ENCODE peak calls at places on chromosomes 12 and 14, in ten cellular contexts. O, T, J, U, V, N, Y, H, S and C are unnamed samples.

GRCh38 chr12:110766311-110767154 is 23.8 kb upstream of the PPP1CC start:
- DNase-seq in O (no peak), T (no peak), J (no peak), U (no peak), V (no peak), N (no peak), Y (no peak), H (no peak), S (no peak), C (no peak)

GRCh38 chr12:22282283-22282682 is 52.2 kb downstream of the ST8SIA1 start:
- DNase-seq in O (no peak), T (no peak), J (no peak), U (no peak), V (no peak), N (no peak), Y (no peak), H (no peak), S (no peak), C (no peak)

GRCh38 chr12:123364532-123365140 is at the start of gene SBNO1:
- DNase-seq in O (peak), T (peak), J (peak), U (peak), V (peak), N (peak), Y (peak), H (peak), S (peak), C (peak)

GRCh38 chr12:14691560-14691959 is 4.8 kb downstream of the GUCY2C start:
- DNase-seq in O (peak), T (peak), J (peak), U (no peak), V (peak), N (no peak), Y (no peak), H (no peak), S (peak), C (no peak)

GRCh38 chr12:12954361-12954760 is 2.4 kb upstream of the GPRC5D start:
- DNase-seq in O (no peak), T (no peak), J (no peak), U (no peak), V (no peak), N (no peak), Y (no peak), H (no peak), S (no peak), C (no peak)

GRCh38 chr12:104958946-104959841 is 1.1 kb upstream of the SLC41A2 start:
- DNase-seq in O (no peak), T (no peak), J (peak), U (peak), V (no peak), N (no peak), Y (no peak), H (no peak), S (peak), C (no peak)

GRCh38 chr14:37550511-37550910 is 44.5 kb downstream of the FOXA1 start:
- DNase-seq in O (no peak), T (no peak), J (no peak), U (no peak), V (no peak), N (no peak), Y (no peak), H (no peak), S (no peak), C (no peak)

GRCh38 chr14:101814869-101815268 is 53.4 kb downstream of the PPP2R5C start:
- DNase-seq in O (no peak), T (no peak), J (no peak), U (peak), V (no peak), N (no peak), Y (no peak), H (no peak), S (no peak), C (no peak)

GRCh38 chr12:109625749-109626377 is 52.3 kb downstream of the MVK start:
- DNase-seq in O (no peak), T (no peak), J (no peak), U (no peak), V (no peak), N (no peak), Y (no peak), H (no peak), S (no peak), C (no peak)

GRCh38 chr12:100919116-100919515 is 124.5 kb downstream of the ANO4 start:
- DNase-seq in O (no peak), T (no peak), J (no peak), U (no peak), V (no peak), N (no peak), Y (no peak), H (no peak), S (no peak), C (no peak)

GRCh38 chr14:53032161-53032803 is 81.4 kb upstream of the FERMT2 start:
- DNase-seq in O (no peak), T (no peak), J (peak), U (no peak), V (no peak), N (no peak), Y (no peak), H (no peak), S (no peak), C (no peak)

GRCh38 chr12:79151956-79152355 is 287.4 kb downstream of the SYT1 start:
- DNase-seq in O (no peak), T (no peak), J (no peak), U (no peak), V (no peak), N (no peak), Y (no peak), H (no peak), S (no peak), C (no peak)

GRCh38 chr14:99029916-99030305 is 242.1 kb downstream of the BCL11B start:
- DNase-seq in O (no peak), T (no peak), J (no peak), U (no peak), V (peak), N (no peak), Y (no peak), H (no peak), S (no peak), C (no peak)

GRCh38 chr12:34401659-34402227 is 379.4 kb downstream of the ALG10 start:
- DNase-seq in O (no peak), T (no peak), J (peak), U (peak), V (peak), N (no peak), Y (peak), H (peak), S (no peak), C (peak)

GRCh38 chr12:45354399-45354798 is 138.5 kb downstream of the ANO6 start:
- DNase-seq in O (no peak), T (no peak), J (no peak), U (no peak), V (no peak), N (no peak), Y (no peak), H (no peak), S (no peak), C (no peak)

GRCh38 chr14:95248422-95248821 is 71.3 kb downstream of the CLMN start:
- DNase-seq in O (no peak), T (no peak), J (no peak), U (no peak), V (peak), N (no peak), Y (no peak), H (no peak), S (no peak), C (no peak)

GRCh38 chr12:109804820-109805761 is 28.1 kb downstream of the TRPV4 start:
- DNase-seq in O (peak), T (peak), J (peak), U (peak), V (peak), N (peak), Y (peak), H (peak), S (peak), C (peak)

GRCh38 chr14:33592298-33592697 is 358.6 kb downstream of the EGLN3 start:
- DNase-seq in O (no peak), T (no peak), J (no peak), U (no peak), V (no peak), N (no peak), Y (no peak), H (no peak), S (no peak), C (no peak)

GRCh38 chr12:109463776-109464175 is 13.3 kb downstream of the KCTD10 start:
- DNase-seq in O (no peak), T (no peak), J (no peak), U (no peak), V (no peak), N (no peak), Y (no peak), H (no peak), S (no peak), C (no peak)

GRCh38 chr12:52074656-52075408 is 4.7 kb upstream of the SMIM41 start:
- DNase-seq in O (no peak), T (no peak), J (no peak), U (no peak), V (no peak), N (no peak), Y (peak), H (peak), S (peak), C (no peak)